ENCODE peak calls at places on chromosome 12, in ten cellular contexts. One of them, this sample, is unnamed.

GRCh38 chr12:12726543-12727093 is 9.4 kb downstream of the CDKN1B start:
- DNase-seq in right cardiac atrium: no peak
- DNase-seq in Daoy: peak; percentile 88
- DNase-seq in activated CD4-positive, alpha-beta T cell treated with anti-CD3 and anti-CD28 coated beads, Interleukin-2, amount 50 U/mL, for 4 hours: no peak
- DNase-seq in endothelial cell of umbilical vein: peak; percentile 82
- DNase-seq in posterior cingulate gyrus: no peak
- DNase-seq in fibroblast of pulmonary artery: peak; percentile 70
- DNase-seq in kidney: no peak
- DNase-seq in SJCRH30: no peak
- DNase-seq in NCI-H524: no peak
- DNase-seq in this sample: no peak

GRCh38 chr12:105831372-105831771 is 307.4 kb downstream of the NUAK1 start:
- DNase-seq in right cardiac atrium: no peak
- DNase-seq in Daoy: no peak
- DNase-seq in activated CD4-positive, alpha-beta T cell treated with anti-CD3 and anti-CD28 coated beads, Interleukin-2, amount 50 U/mL, for 4 hours: no peak
- DNase-seq in endothelial cell of umbilical vein: no peak
- DNase-seq in posterior cingulate gyrus: no peak
- DNase-seq in fibroblast of pulmonary artery: no peak
- DNase-seq in kidney: no peak
- DNase-seq in SJCRH30: no peak
- DNase-seq in NCI-H524: peak; percentile 71
- DNase-seq in this sample: no peak

GRCh38 chr12:13243516-13244070 is 47.1 kb downstream of the EMP1 start:
- DNase-seq in right cardiac atrium: no peak
- DNase-seq in Daoy: no peak
- DNase-seq in activated CD4-positive, alpha-beta T cell treated with anti-CD3 and anti-CD28 coated beads, Interleukin-2, amount 50 U/mL, for 4 hours: no peak
- DNase-seq in endothelial cell of umbilical vein: no peak
- DNase-seq in posterior cingulate gyrus: no peak
- DNase-seq in fibroblast of pulmonary artery: peak; percentile 78
- DNase-seq in kidney: no peak
- DNase-seq in SJCRH30: no peak
- DNase-seq in NCI-H524: no peak
- DNase-seq in this sample: no peak

GRCh38 chr12:7503686-7504085 is at the start of gene CD163:
- DNase-seq in right cardiac atrium: no peak
- DNase-seq in Daoy: no peak
- DNase-seq in activated CD4-positive, alpha-beta T cell treated with anti-CD3 and anti-CD28 coated beads, Interleukin-2, amount 50 U/mL, for 4 hours: no peak
- DNase-seq in endothelial cell of umbilical vein: no peak
- DNase-seq in posterior cingulate gyrus: no peak
- DNase-seq in fibroblast of pulmonary artery: no peak
- DNase-seq in kidney: no peak
- DNase-seq in SJCRH30: no peak
- DNase-seq in NCI-H524: no peak
- DNase-seq in this sample: no peak

GRCh38 chr12:4353785-4354208 is 25.7 kb downstream of the FGF23 start:
- DNase-seq in right cardiac atrium: no peak
- DNase-seq in Daoy: peak; percentile 10
- DNase-seq in activated CD4-positive, alpha-beta T cell treated with anti-CD3 and anti-CD28 coated beads, Interleukin-2, amount 50 U/mL, for 4 hours: peak; percentile 8
- DNase-seq in endothelial cell of umbilical vein: no peak
- DNase-seq in posterior cingulate gyrus: no peak
- DNase-seq in fibroblast of pulmonary artery: peak; percentile 18
- DNase-seq in kidney: no peak
- DNase-seq in SJCRH30: peak; percentile 9
- DNase-seq in NCI-H524: no peak
- DNase-seq in this sample: no peak

GRCh38 chr12:22733756-22734155 is 108.8 kb downstream of the ETNK1 start:
- DNase-seq in right cardiac atrium: no peak
- DNase-seq in Daoy: no peak
- DNase-seq in activated CD4-positive, alpha-beta T cell treated with anti-CD3 and anti-CD28 coated beads, Interleukin-2, amount 50 U/mL, for 4 hours: no peak
- DNase-seq in endothelial cell of umbilical vein: no peak
- DNase-seq in posterior cingulate gyrus: no peak
- DNase-seq in fibroblast of pulmonary artery: no peak
- DNase-seq in kidney: no peak
- DNase-seq in SJCRH30: no peak
- DNase-seq in NCI-H524: no peak
- DNase-seq in this sample: no peak

GRCh38 chr12:55996715-55997534 is at the start of gene SUOX:
- DNase-seq in right cardiac atrium: peak; percentile 97
- DNase-seq in Daoy: peak; percentile 98
- DNase-seq in activated CD4-positive, alpha-beta T cell treated with anti-CD3 and anti-CD28 coated beads, Interleukin-2, amount 50 U/mL, for 4 hours: no peak
- DNase-seq in endothelial cell of umbilical vein: peak; percentile 98
- DNase-seq in posterior cingulate gyrus: peak; percentile 94
- DNase-seq in fibroblast of pulmonary artery: peak; percentile 98
- DNase-seq in kidney: peak; percentile 98
- DNase-seq in SJCRH30: peak; percentile 94
- DNase-seq in NCI-H524: peak; percentile 86
- DNase-seq in this sample: peak; percentile 92

GRCh38 chr12:108565976-108566375 is 3.6 kb downstream of the ISCU start:
- DNase-seq in right cardiac atrium: peak; percentile 65
- DNase-seq in Daoy: peak; percentile 96
- DNase-seq in activated CD4-positive, alpha-beta T cell treated with anti-CD3 and anti-CD28 coated beads, Interleukin-2, amount 50 U/mL, for 4 hours: peak; percentile 63
- DNase-seq in endothelial cell of umbilical vein: peak; percentile 89
- DNase-seq in posterior cingulate gyrus: no peak
- DNase-seq in fibroblast of pulmonary artery: peak; percentile 86
- DNase-seq in kidney: peak; percentile 95
- DNase-seq in SJCRH30: peak; percentile 80
- DNase-seq in NCI-H524: peak; percentile 71
- DNase-seq in this sample: no peak

GRCh38 chr12:76470028-76470939 is 89.3 kb downstream of the OSBPL8 start:
- DNase-seq in right cardiac atrium: no peak
- DNase-seq in Daoy: peak; percentile 79
- DNase-seq in activated CD4-positive, alpha-beta T cell treated with anti-CD3 and anti-CD28 coated beads, Interleukin-2, amount 50 U/mL, for 4 hours: no peak
- DNase-seq in endothelial cell of umbilical vein: peak; percentile 68
- DNase-seq in posterior cingulate gyrus: no peak
- DNase-seq in fibroblast of pulmonary artery: peak; percentile 85
- DNase-seq in kidney: no peak
- DNase-seq in SJCRH30: peak; percentile 52
- DNase-seq in NCI-H524: no peak
- DNase-seq in this sample: no peak